ENCODE peak calls at places on chromosomes 12 and 14, in nine cellular contexts. L is HT-29; O is brain microvascular endothelial cell; X is SK-N-SH; C is CD8-positive, alpha-beta T cell; M is iPS-NIHi11; T is neural crest cell; N is progenitor cell of endocrine pancreas; Y is Karpas-422. B is an unnamed sample.

GRCh38 chr14:87133073-87133815 is 859.7 kb downstream of the GALC start:
- DNase-seq in L (no peak), O (peak), X (no peak), C (no peak), M (no peak), T (no peak), N (no peak), Y (peak), B (no peak)

GRCh38 chr12:125218952-125219351 is 153.7 kb downstream of the AACS start:
- DNase-seq in L (no peak), O (no peak), X (no peak), C (no peak), M (no peak), T (no peak), N (no peak), Y (no peak), B (no peak)

GRCh38 chr12:49288412-49288853 is 6.5 kb upstream of the PRPH start:
- DNase-seq in L (peak), O (peak), X (peak), C (peak), M (peak), T (peak), N (peak), Y (peak), B (peak)

GRCh38 chr12:100141666-100141997 is 1.0 kb downstream of the BLTP3B start:
- DNase-seq in L (peak), O (peak), X (no peak), C (peak), M (no peak), T (no peak), N (no peak), Y (no peak), B (peak)

GRCh38 chr12:112386726-112387125 is 4.5 kb upstream of the HECTD4 start:
- DNase-seq in L (no peak), O (no peak), X (no peak), C (no peak), M (no peak), T (no peak), N (no peak), Y (no peak), B (no peak)

GRCh38 chr12:42565633-42566032 is 23.9 kb downstream of the PRICKLE1 start:
- DNase-seq in L (no peak), O (no peak), X (no peak), C (no peak), M (no peak), T (no peak), N (no peak), Y (no peak), B (no peak)

GRCh38 chr12:52867636-52868035 is 18.8 kb upstream of the KRT78 start:
- DNase-seq in L (peak), O (no peak), X (no peak), C (peak), M (peak), T (no peak), N (no peak), Y (no peak), B (no peak)

GRCh38 chr14:105483300-105484068 is 3.2 kb upstream of the CRIP1 start:
- DNase-seq in L (peak), O (no peak), X (no peak), C (no peak), M (no peak), T (no peak), N (no peak), Y (no peak), B (no peak)

GRCh38 chr14:35558680-35559079 is 24.7 kb downstream of the INSM2 start:
- DNase-seq in L (no peak), O (no peak), X (no peak), C (no peak), M (peak), T (peak), N (no peak), Y (no peak), B (peak)

GRCh38 chr14:51735851-51736250 is 84.1 kb downstream of the FRMD6 start:
- DNase-seq in L (no peak), O (no peak), X (no peak), C (no peak), M (no peak), T (no peak), N (no peak), Y (no peak), B (no peak)

GRCh38 chr14:50523271-50524041 is 8.9 kb downstream of the MAP4K5 start:
- DNase-seq in L (no peak), O (no peak), X (no peak), C (no peak), M (no peak), T (no peak), N (no peak), Y (no peak), B (no peak)

GRCh38 chr12:106790020-106790419 is 15.5 kb downstream of the RIC8B start:
- DNase-seq in L (no peak), O (no peak), X (no peak), C (no peak), M (no peak), T (no peak), N (no peak), Y (peak), B (no peak)

GRCh38 chr12:105748806-105749600 is 389.8 kb downstream of the NUAK1 start:
- DNase-seq in L (no peak), O (peak), X (no peak), C (no peak), M (no peak), T (no peak), N (no peak), Y (no peak), B (peak)

GRCh38 chr14:84323963-84324362 is 1206.0 kb upstream of the FLRT2 start:
- DNase-seq in L (no peak), O (no peak), X (no peak), C (no peak), M (no peak), T (no peak), N (no peak), Y (no peak), B (no peak)

GRCh38 chr12:52681551-52682380 is 1.6 kb upstream of the KRT1 start:
- DNase-seq in L (no peak), O (no peak), X (no peak), C (peak), M (no peak), T (no peak), N (no peak), Y (no peak), B (no peak)

GRCh38 chr12:46472893-46473633 is 100.5 kb upstream of the SLC38A2 start:
- DNase-seq in L (peak), O (peak), X (peak), C (no peak), M (no peak), T (no peak), N (no peak), Y (no peak), B (no peak)

GRCh38 chr12:115375188-115375991 is 691.4 kb upstream of the TBX3 start:
- DNase-seq in L (peak), O (peak), X (no peak), C (no peak), M (no peak), T (no peak), N (no peak), Y (no peak), B (no peak)

GRCh38 chr12:66735275-66735674 is 56.4 kb upstream of the GRIP1 start:
- DNase-seq in L (no peak), O (no peak), X (no peak), C (no peak), M (no peak), T (no peak), N (no peak), Y (no peak), B (no peak)

GRCh38 chr14:44170099-44170498 is 337.0 kb downstream of the FSCB start:
- DNase-seq in L (no peak), O (no peak), X (no peak), C (no peak), M (no peak), T (no peak), N (no peak), Y (no peak), B (no peak)

GRCh38 chr14:95620659-95621059 is 65.6 kb upstream of the TCL1B start:
- DNase-seq in L (no peak), O (no peak), X (no peak), C (no peak), M (no peak), T (no peak), N (no peak), Y (peak), B (no peak)

GRCh38 chr14:39015360-39015961 is 87.6 kb downstream of the SEC23A start:
- DNase-seq in L (peak), O (peak), X (peak), C (no peak), M (peak), T (no peak), N (no peak), Y (peak), B (peak)

B was measured in globus pallidus.